ENCODE peak calls at places on chromosomes 5 and 9, in ten cellular contexts. P is activated T-helper 1 cell treated with anti-CD3 and anti-CD28 coated beads, Interleukin-2, amount 50 U/mL, for 16 hours; E is T-helper 9 cell; B is Right ventricle myocardium superior; X is stimulated activated CD4-positive, alpha-beta T cell treated with anti-CD3 and anti-CD28 coated beads, Interleukin-1b, Interleukin-23, amount 100 ng/mL, for 24 hours; Y is stromal cell of bone marrow; C is activated CD4-positive, alpha-beta T cell treated with anti-CD3 and anti-CD28 coated beads, Interleukin-2, amount 50 U/mL, for 24 hours; N is transverse colon; T is amniotic stem cell; M is stimulated activated CD8-positive, alpha-beta memory T cell treated with anti-CD3 and anti-CD28 coated beads, Interleukin-4, amount 100 ng/mL, for 48 hours. Q is an unnamed sample.

GRCh38 chr9:134215395-134215708 is 51.0 kb upstream of the RNU6ATAC start:
- DNase-seq in M (no peak), P (no peak), C (no peak), N (no peak), Y (no peak), E (no peak), T (no peak), X (no peak), B (peak), Q (no peak)

GRCh38 chr5:130386155-130386554 is 481.9 kb downstream of the CHSY3 start:
- DNase-seq in T (no peak), E (no peak), C (no peak), B (no peak), X (no peak), Y (no peak), P (no peak), N (no peak), M (no peak), Q (no peak)

GRCh38 chr9:38066167-38066906 is 2.7 kb downstream of the SHB start:
- DNase-seq in P (no peak), B (no peak), M (no peak), X (no peak), C (no peak), Y (no peak), E (no peak), T (no peak), N (no peak), Q (no peak)

GRCh38 chr5:134590992-134591659 is 41.5 kb downstream of the SAR1B start:
- DNase-seq in T (no peak), M (peak), Y (no peak), C (no peak), P (no peak), E (no peak), N (peak), X (peak), B (no peak), Q (peak)

GRCh38 chr5:16736158-16736994 is 119.6 kb upstream of the RETREG1 start:
- DNase-seq in E (no peak), B (no peak), Y (no peak), T (peak), X (no peak), N (peak), M (no peak), P (no peak), C (no peak), Q (no peak)

GRCh38 chr9:16387382-16387781 is 483.1 kb downstream of the BNC2 start:
- DNase-seq in Y (peak), M (no peak), P (no peak), C (no peak), B (no peak), T (no peak), E (no peak), X (no peak), N (no peak), Q (no peak)

GRCh38 chr5:53333160-53333559 is 147.3 kb upstream of the FST start:
- DNase-seq in N (no peak), M (no peak), P (no peak), X (no peak), C (no peak), Y (peak), E (no peak), B (no peak), T (no peak), Q (no peak)

GRCh38 chr9:106864533-106865143 is 1.7 kb downstream of the ZNF462 start:
- DNase-seq in P (no peak), X (no peak), C (no peak), B (peak), M (no peak), N (no peak), T (no peak), E (no peak), Y (no peak), Q (no peak)

GRCh38 chr5:181243521-181244307 is at the start of gene RACK1:
- DNase-seq in C (peak), X (peak), T (no peak), Y (peak), B (peak), E (peak), P (peak), M (peak), N (peak), Q (peak)

GRCh38 chr5:16726538-16726946 is 109.7 kb upstream of the RETREG1 start:
- DNase-seq in Y (no peak), E (no peak), M (no peak), C (no peak), X (no peak), B (no peak), P (no peak), N (no peak), T (no peak), Q (no peak)

GRCh38 chr5:174046558-174046957 is 1.1 kb downstream of the NSG2 start:
- DNase-seq in P (no peak), B (no peak), N (no peak), T (no peak), M (no peak), E (no peak), C (no peak), Y (no peak), X (no peak), Q (no peak)

GRCh38 chr5:148384389-148384756 is 615 bp downstream of the FBXO38 start:
- DNase-seq in E (no peak), P (peak), T (no peak), X (no peak), M (no peak), C (no peak), B (no peak), N (no peak), Y (no peak), Q (no peak)

GRCh38 chr9:114899461-114899860 is 30.9 kb downstream of the TNFSF8 start:
- DNase-seq in X (no peak), T (no peak), B (no peak), M (no peak), Y (no peak), C (no peak), E (no peak), P (no peak), N (no peak), Q (no peak)

GRCh38 chr5:56270058-56270457 is 36.9 kb upstream of the ANKRD55 start:
- DNase-seq in B (no peak), N (no peak), E (no peak), Y (no peak), M (no peak), C (no peak), P (no peak), T (no peak), X (no peak), Q (no peak)

GRCh38 chr9:116499986-116500871 is 186.9 kb upstream of the TRIM32 start:
- DNase-seq in X (no peak), T (no peak), B (no peak), P (no peak), M (no peak), N (no peak), E (no peak), C (no peak), Y (peak), Q (no peak)

GRCh38 chr5:159990506-159990905 is 18.4 kb upstream of the TTC1 start:
- DNase-seq in Y (no peak), C (no peak), P (no peak), T (no peak), E (no peak), B (no peak), X (no peak), M (no peak), N (no peak), Q (no peak)

GRCh38 chr5:55916986-55917385 is 65.8 kb downstream of the IL31RA start:
- DNase-seq in M (no peak), E (no peak), N (no peak), T (no peak), Y (no peak), P (no peak), C (no peak), X (no peak), B (no peak), Q (no peak)

GRCh38 chr5:169567079-169567478 is 16.5 kb upstream of the SPDL1 start:
- DNase-seq in E (no peak), Y (no peak), C (no peak), T (no peak), B (no peak), M (no peak), X (no peak), N (no peak), P (no peak), Q (no peak)

GRCh38 chr5:79578876-79579275 is 33.4 kb upstream of the TENT2 start:
- DNase-seq in M (no peak), P (no peak), X (no peak), N (no peak), E (no peak), C (no peak), T (no peak), B (no peak), Y (no peak), Q (no peak)

GRCh38 chr5:144205141-144205551 is 34.5 kb downstream of the KCTD16 start:
- DNase-seq in C (no peak), Y (peak), B (peak), X (no peak), E (no peak), N (no peak), T (peak), P (no peak), M (no peak), Q (no peak)

GRCh38 chr9:21761309-21761901 is 41.0 kb upstream of the MTAP start:
- DNase-seq in B (no peak), C (no peak), E (no peak), X (peak), M (peak), P (no peak), Y (no peak), T (no peak), N (no peak), Q (peak)

GRCh38 chr5:76813982-76814562 is 4.8 kb upstream of the F2RL1 start:
- DNase-seq in N (no peak), B (no peak), C (no peak), T (peak), E (no peak), X (no peak), P (no peak), Y (peak), M (no peak), Q (no peak)

GRCh38 chr5:143511736-143512135 is 108.2 kb upstream of the NR3C1 start:
- DNase-seq in N (no peak), X (no peak), C (no peak), M (no peak), B (no peak), Y (no peak), E (no peak), T (no peak), P (no peak), Q (no peak)

GRCh38 chr5:122653087-122654017 is 121.5 kb upstream of the SNX2 start:
- DNase-seq in C (no peak), E (no peak), X (no peak), Y (no peak), B (no peak), T (peak), N (no peak), P (no peak), M (no peak), Q (no peak)

GRCh38 chr9:107176701-107177100 is 106.4 kb upstream of the RAD23B start:
- DNase-seq in T (no peak), B (no peak), N (no peak), Y (peak), C (no peak), M (no peak), X (no peak), E (no peak), P (no peak), Q (no peak)

GRCh38 chr5:172795401-172795977 is 24.5 kb upstream of the DUSP1 start:
- DNase-seq in X (no peak), Y (peak), E (no peak), T (peak), B (peak), N (peak), P (no peak), M (no peak), C (no peak), Q (no peak)

GRCh38 chr5:89071941-89072331 is 189.0 kb upstream of the MEF2C start:
- DNase-seq in M (no peak), P (no peak), E (no peak), B (no peak), C (no peak), X (no peak), T (no peak), N (no peak), Y (no peak), Q (no peak)

Q was measured in stimulated activated naive CD8-positive, alpha-beta T cell treated with anti-CD3 and anti-CD28 coated beads, Interleukin-15, Interleukin-2, amounts not matched to agents 100 U/mL and 50 U/mL, for 24 hours.